ENCODE peak calls at places on chromosomes 11 and 22, in four cellular contexts. X is BJ; A is AG04450; R is stimulated activated effector memory CD8-positive, alpha-beta T cell treated with anti-CD3 and anti-CD28 coated beads, Interleukin-12 subunit alpha, Interleukin-12 subunit beta, amount 100 ng/mL, for 72 hours. L is an unnamed sample.

GRCh38 chr11:92240946-92241345 is 16.3 kb downstream of the FAT3 start:
- DNase-seq in X (no peak), A (no peak), R (no peak), L (no peak)

GRCh38 chr11:117919326-117920275 is 9.6 kb downstream of the TMPRSS13 start:
- DNase-seq in X (no peak), A (no peak), R (no peak), L (no peak)

GRCh38 chr11:6735306-6735705 is 36.5 kb downstream of the OR2AG2 start:
- DNase-seq in X (no peak), A (no peak), R (no peak), L (peak)

GRCh38 chr11:118913411-118914125 is 12.2 kb downstream of the BCL9L start:
- DNase-seq in X (no peak), A (no peak), R (no peak), L (no peak)

GRCh38 chr22:47417699-47418098 is 655.2 kb downstream of the TBC1D22A start:
- DNase-seq in X (no peak), A (no peak), R (no peak), L (no peak)

GRCh38 chr22:41501209-41501608 is 32.3 kb downstream of the ACO2 start:
- DNase-seq in X (no peak), A (no peak), R (no peak), L (no peak)

GRCh38 chr11:1744137-1744878 is 6.1 kb downstream of the IFITM10 start:
- DNase-seq in X (no peak), A (no peak), R (no peak), L (no peak)

GRCh38 chr22:29998627-29999026 is 81.6 kb upstream of the HORMAD2 start:
- DNase-seq in X (no peak), A (no peak), R (no peak), L (no peak)

GRCh38 chr11:25943777-25944661 is 387.9 kb upstream of the ANO3 start:
- DNase-seq in X (no peak), A (no peak), R (no peak), L (no peak)

GRCh38 chr11:117222991-117223740 is 8.7 kb downstream of the PCSK7 start:
- DNase-seq in X (no peak), A (no peak), R (no peak), L (no peak)

GRCh38 chr22:39138357-39138997 is 14.0 kb downstream of the CBX7 start:
- DNase-seq in X (no peak), A (no peak), R (no peak), L (no peak)

GRCh38 chr22:27804683-27805297 is 3.2 kb upstream of the MN1 start:
- DNase-seq in X (no peak), A (peak), R (peak), L (peak)

GRCh38 chr11:92298238-92298565 is 73.6 kb downstream of the FAT3 start:
- DNase-seq in X (no peak), A (no peak), R (no peak), L (no peak)

GRCh38 chr11:20248345-20248744 is 88.1 kb upstream of the DBX1 start:
- DNase-seq in X (no peak), A (no peak), R (no peak), L (no peak)

GRCh38 chr11:2701230-2701629 is 1.4 kb upstream of the KCNQ1OT1 start:
- DNase-seq in X (no peak), A (no peak), R (no peak), L (no peak)

GRCh38 chr11:109424893-109425292 is 2.9 kb downstream of the C11orf87 start:
- DNase-seq in X (no peak), A (no peak), R (no peak), L (no peak)

GRCh38 chr11:528166-528814 is 7.1 kb downstream of the HRAS start:
- DNase-seq in X (no peak), A (no peak), R (no peak), L (no peak)

GRCh38 chr11:76903325-76903724 is 42.6 kb downstream of the ACER3 start:
- DNase-seq in X (no peak), A (no peak), R (no peak), L (no peak)

L was measured in HFF-Myc.